ENCODE peak calls at places on chromosome 11, in four cellular contexts. B, Q, I and J are unnamed samples.

GRCh38 chr11:103077553-103077952 is 14.4 kb downstream of the DCUN1D5 start:
- DNase-seq in B (no peak), I (no peak), Q (no peak), J (no peak)

GRCh38 chr11:36292311-36292722 is 3.1 kb upstream of the COMMD9 start:
- DNase-seq in Q (no peak), B (no peak), I (no peak), J (peak)

GRCh38 chr11:109819410-109819809 is 273.8 kb upstream of the ZC3H12C start:
- DNase-seq in Q (no peak), I (no peak), B (no peak), J (no peak)

GRCh38 chr11:36385121-36385530 is 89.0 kb downstream of the PRR5L start:
- DNase-seq in Q (no peak), I (no peak), B (no peak), J (peak)

GRCh38 chr11:48193876-48194275 is 22.7 kb upstream of the OR4B1 start:
- DNase-seq in I (no peak), Q (no peak), B (no peak), J (peak)

GRCh38 chr11:133835258-133836075 is 9.8 kb downstream of the SPATA19 start:
- DNase-seq in Q (no peak), I (no peak), B (peak), J (peak)

GRCh38 chr11:78310500-78310909 is 107.1 kb downstream of the GAB2 start:
- DNase-seq in I (peak), B (no peak), Q (peak), J (peak)

GRCh38 chr11:95917188-95918036 is 6.5 kb downstream of the MTMR2 start:
- DNase-seq in B (no peak), I (no peak), Q (no peak), J (peak)

GRCh38 chr11:130051077-130051476 is 18.6 kb upstream of the APLP2 start:
- DNase-seq in I (no peak), Q (no peak), B (no peak), J (no peak)

GRCh38 chr11:92204731-92205130 is 19.9 kb upstream of the FAT3 start:
- DNase-seq in I (no peak), B (no peak), Q (no peak), J (peak)

GRCh38 chr11:79503028-79503427 is 62.2 kb upstream of the TENM4 start:
- DNase-seq in I (peak), B (peak), Q (no peak), J (no peak)

GRCh38 chr11:111334495-111335123 is 36.3 kb downstream of the POU2AF3 start:
- DNase-seq in I (no peak), Q (no peak), B (no peak), J (no peak)

GRCh38 chr11:7272373-7272772 is 20.7 kb downstream of the SYT9 start:
- DNase-seq in Q (no peak), I (no peak), B (no peak), J (no peak)

DNA sequence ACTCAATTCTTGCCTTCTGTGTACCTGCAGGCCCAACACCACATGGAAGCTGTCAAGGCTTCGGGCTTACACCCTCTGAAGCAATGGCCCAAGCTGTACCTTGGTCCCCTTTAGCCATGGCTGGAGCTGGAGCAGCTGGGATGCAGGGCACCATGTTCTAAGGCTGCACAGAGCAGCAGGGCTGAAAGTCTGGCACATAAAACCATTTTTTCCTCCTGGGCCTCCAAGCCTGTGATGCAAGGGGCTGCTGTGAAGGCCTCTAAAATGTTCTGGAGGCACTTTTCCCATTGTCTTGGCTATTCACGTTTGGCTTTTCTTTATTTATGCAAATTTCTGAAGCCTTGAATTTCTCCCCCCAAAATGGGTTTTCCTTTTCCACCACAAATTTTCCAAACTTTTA is 102.1 kb upstream of the SLC5A12 start:
- DNase-seq in Q (no peak), B (no peak), I (no peak), J (no peak)
- H3K4me3 ChIP-seq in Q (no peak), B (no peak), I (no peak), J (no peak)

DNA sequence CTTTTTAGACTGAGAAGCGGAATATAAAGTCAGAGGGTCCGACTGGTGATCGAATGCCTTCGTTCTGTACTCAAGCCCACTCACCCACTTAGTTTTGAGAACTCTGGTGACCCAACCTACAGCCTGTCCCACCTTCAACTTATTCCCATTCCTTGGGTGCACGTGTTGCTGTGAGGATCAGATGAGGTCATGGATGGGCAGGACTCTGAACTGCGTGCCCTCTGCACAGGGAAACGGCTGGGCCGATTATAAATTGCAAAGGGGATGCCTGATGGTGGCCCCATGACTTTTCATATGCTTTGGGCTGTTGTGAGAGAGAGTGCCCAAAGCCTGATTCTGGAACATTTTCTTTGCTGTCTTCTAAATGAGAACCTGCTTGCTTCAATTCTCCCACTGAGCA is 16.0 kb upstream of the EHF start:
- DNase-seq in B (no peak), Q (no peak), I (no peak), J (no peak)
- H3K27ac ChIP-seq in B (no peak), Q (no peak), I (no peak), J (no peak)

GRCh38 chr11:83599066-83599465 is 312.9 kb upstream of the CCDC90B start:
- DNase-seq in I (no peak), B (no peak), Q (no peak), J (no peak)

GRCh38 chr11:83601201-83601992 is 315.2 kb upstream of the CCDC90B start:
- DNase-seq in Q (no peak), I (no peak), B (no peak), J (no peak)

GRCh38 chr11:83600656-83601055 is 314.5 kb upstream of the CCDC90B start:
- DNase-seq in I (no peak), B (no peak), Q (no peak), J (no peak)

DNA sequence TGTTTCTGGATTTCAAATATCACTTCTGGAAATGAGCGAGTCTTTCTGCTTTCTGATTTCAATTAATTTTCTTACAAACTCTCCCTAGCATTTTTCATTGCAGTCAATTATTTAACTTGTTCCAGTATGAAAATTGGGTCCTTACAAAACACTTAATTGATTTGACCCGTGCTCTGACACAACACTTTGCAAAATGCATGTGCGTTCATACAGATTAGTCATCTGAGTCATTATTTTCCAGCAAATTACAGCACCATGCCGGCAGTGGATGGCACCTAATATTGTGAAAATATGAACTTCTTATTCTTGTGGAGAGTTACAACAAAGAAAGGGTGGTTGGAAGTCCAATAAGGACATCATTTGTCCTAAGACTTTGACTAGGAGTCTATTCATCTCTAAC is 315.9 kb upstream of the CCDC90B start:
- DNase-seq in Q (no peak), B (no peak), I (no peak), J (peak)
- H3K4me3 ChIP-seq in Q (no peak), B (no peak), I (no peak), J (no peak)

GRCh38 chr11:17845431-17845881 is 110.9 kb downstream of the KCNC1 start:
- DNase-seq in I (no peak), B (no peak), Q (no peak), J (peak)
- H3K27ac ChIP-seq in I (no peak), B (no peak), Q (no peak), J (no peak)

GRCh38 chr11:10326080-10326964 is 21.4 kb downstream of the ADM start:
- DNase-seq in B (no peak), I (peak), Q (no peak), J (peak)
- H3K4me3 ChIP-seq in B (no peak), I (no peak), Q (no peak), J (no peak)

DNA sequence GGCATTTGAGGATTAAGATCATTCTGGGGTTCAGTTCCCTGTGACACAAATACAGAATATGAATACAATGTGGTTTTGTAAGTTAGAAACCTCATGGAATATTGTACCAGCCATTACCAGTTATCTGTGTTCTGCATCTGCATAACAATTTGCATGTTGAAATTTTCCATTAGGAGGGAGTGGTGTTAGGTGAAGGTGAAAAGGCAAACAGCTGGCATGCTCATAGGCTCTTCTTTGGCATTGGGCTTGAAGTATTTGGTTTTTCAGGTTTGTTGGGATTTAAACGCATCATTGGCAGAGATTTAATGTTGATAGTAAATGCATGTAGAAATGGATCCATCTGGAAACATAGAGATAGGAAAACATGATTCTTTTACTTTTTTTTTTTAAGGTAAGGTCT is 18.6 kb downstream of the RTN3 start:
- DNase-seq in Q (no peak), B (no peak), I (no peak), J (no peak)
- H3K27ac ChIP-seq in Q (no peak), B (peak), I (no peak), J (no peak)

DNA sequence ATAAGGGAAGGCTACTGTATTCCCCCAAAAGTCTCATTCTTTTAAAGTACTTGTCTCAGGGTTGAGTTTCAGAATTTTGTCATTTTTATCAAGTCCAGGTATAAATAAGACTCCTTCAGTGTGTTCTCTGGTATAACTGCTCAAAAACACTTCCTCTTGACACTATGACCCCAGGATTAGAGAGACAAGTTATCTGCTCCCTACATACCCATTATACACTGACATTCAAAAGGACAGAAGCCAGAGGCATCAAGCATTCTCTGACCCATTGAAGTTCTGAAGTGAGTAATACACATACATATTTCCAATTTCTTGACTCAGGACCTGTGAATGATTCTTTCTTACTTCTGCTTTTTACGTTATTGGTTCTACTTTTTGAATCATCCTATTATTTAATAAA is 447.8 kb upstream of the CNTN5 start:
- DNase-seq in Q (no peak), I (no peak), B (no peak), J (no peak)
- H3K4me3 ChIP-seq in Q (no peak), I (no peak), B (no peak), J (no peak)

DNA sequence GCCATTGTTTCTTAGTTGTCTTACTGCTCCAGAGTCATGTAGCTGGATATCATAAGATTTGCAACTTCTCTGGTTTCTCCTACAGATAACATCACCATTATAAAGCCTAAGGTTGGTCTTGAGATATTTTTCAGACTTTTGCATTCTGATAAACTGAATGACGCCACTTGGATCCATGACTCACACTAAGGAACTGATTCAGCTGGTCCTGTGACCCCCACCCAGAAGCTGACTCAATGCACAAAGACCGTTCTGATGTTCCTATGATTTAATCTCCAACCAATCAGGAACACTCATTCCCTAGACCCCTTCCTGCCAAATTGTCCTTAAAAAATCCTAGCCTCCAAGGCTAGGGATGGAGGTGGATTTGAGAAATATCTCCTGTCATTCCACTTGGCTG is 200.9 kb downstream of the LUZP2 start:
- DNase-seq in I (no peak), B (no peak), Q (no peak), J (peak)
- H3K27ac ChIP-seq in I (no peak), B (no peak), Q (no peak), J (no peak)